ENCODE peak calls at places on chromosomes 3 and 15, in nine cellular contexts. I is PC-9, T is GM23338, G is hepatocyte, C is SK-N-SH, A is HCT116, J is GM23248, P is PC-3, Y is MM.1S. D is an unnamed sample.
A peak's percentile ranks its signal among the peaks of the same experiment; 100 is the strongest.

GRCh38 chr3:194572944-194573491 is 60.2 kb downstream of the TMEM44 start:
- DNase-seq in I (no peak), T (no peak), G (no peak), C (no peak), A (no peak), J (peak; percentile 67), P (no peak), Y (no peak), D (no peak)

GRCh38 chr3:126153695-126154360 is 26.6 kb downstream of the ALDH1L1 start:
- DNase-seq in I (no peak), T (no peak), G (peak; percentile 1), C (no peak), A (no peak), J (no peak), P (no peak), Y (no peak), D (no peak)

GRCh38 chr3:32255345-32255744 is 16.9 kb downstream of the CMTM8 start:
- DNase-seq in I (no peak), T (no peak), G (no peak), C (no peak), A (no peak), J (no peak), P (no peak), Y (no peak), D (no peak)

GRCh38 chr3:12932347-12932746 is 91.0 kb upstream of the RPL32 start:
- DNase-seq in I (no peak), T (no peak), G (no peak), C (no peak), A (no peak), J (no peak), P (no peak), Y (no peak), D (no peak)

GRCh38 chr15:62895139-62895866 is 147.2 kb upstream of the TPM1 start:
- DNase-seq in I (peak; percentile 35), T (no peak), G (no peak), C (no peak), A (no peak), J (peak; percentile 51), P (peak; percentile 58), Y (no peak), D (no peak)

GRCh38 chr3:114437897-114438296 is 144.1 kb downstream of the TIGIT start:
- DNase-seq in I (no peak), T (no peak), G (no peak), C (no peak), A (no peak), J (no peak), P (no peak), Y (no peak), D (no peak)

GRCh38 chr3:133833267-133833666 is 27.7 kb downstream of the SRPRB start:
- DNase-seq in I (no peak), T (no peak), G (no peak), C (no peak), A (no peak), J (no peak), P (no peak), Y (no peak), D (no peak)

GRCh38 chr3:12345141-12345561 is 56.3 kb downstream of the PPARG start:
- DNase-seq in I (peak; percentile 78), T (no peak), G (no peak), C (no peak), A (peak; percentile 84), J (peak; percentile 76), P (peak; percentile 85), Y (no peak), D (no peak)

GRCh38 chr15:87033056-87033455 is 953.4 kb downstream of the AGBL1 start:
- DNase-seq in I (no peak), T (no peak), G (peak; percentile 11), C (no peak), A (no peak), J (peak; percentile 14), P (peak; percentile 46), Y (no peak), D (no peak)

GRCh38 chr3:71201939-71202338 is 381.6 kb downstream of the FOXP1 start:
- DNase-seq in I (no peak), T (peak; percentile 43), G (peak; percentile 26), C (no peak), A (no peak), J (peak; percentile 78), P (peak; percentile 26), Y (no peak), D (no peak)

GRCh38 chr3:9151240-9151639 is 98.2 kb downstream of the SRGAP3 start:
- DNase-seq in I (no peak), T (no peak), G (no peak), C (no peak), A (no peak), J (peak; percentile 42), P (peak; percentile 38), Y (no peak), D (no peak)

DNA sequence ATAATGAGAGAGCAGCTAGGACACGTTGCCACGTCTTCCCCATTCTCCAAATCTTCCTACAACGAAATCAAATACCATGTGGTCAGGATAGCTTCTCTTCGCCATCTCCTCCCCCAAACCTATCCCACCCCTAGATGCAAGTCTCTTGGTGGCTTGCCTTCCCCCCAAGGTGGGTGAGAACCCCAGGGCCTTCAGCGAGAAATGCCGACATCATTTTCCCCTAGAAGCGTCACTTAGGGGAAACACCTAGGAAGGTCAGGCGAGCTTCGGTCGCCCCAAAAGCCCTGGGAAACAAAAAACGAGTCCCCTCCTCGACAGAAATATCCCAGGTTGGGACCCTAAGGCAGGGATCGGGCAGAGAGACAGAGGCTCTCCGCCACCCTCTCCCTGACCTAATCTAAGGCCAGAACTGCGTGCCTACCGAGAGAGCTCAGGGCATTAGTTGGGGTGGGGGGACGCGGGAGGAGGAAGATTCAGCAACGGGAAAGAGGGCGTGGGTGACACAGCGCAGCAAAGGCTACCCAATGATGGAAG is 502 bp downstream of the DPH3 start:
- DNase-seq in I (no peak), T (no peak), G (no peak), C (no peak), A (no peak), J (peak; percentile 42), P (no peak), Y (no peak), D (no peak)
- H3K27ac ChIP-seq in I (peak overlapping the region; percentile 67), T (peak overlapping the region; percentile 79), G (peak overlapping the region; percentile 78), C (peak overlapping the region; percentile 72), A (peak overlapping the region; percentile 51), J (peak overlapping the region; percentile 94), P (peak overlapping the region; percentile 32), Y (peak overlapping the region; percentile 94), D (peak overlapping the region; percentile 26)

GRCh38 chr3:136078421-136079364 is 113.2 kb downstream of the PPP2R3A start:
- DNase-seq in I (no peak), T (peak; percentile 23), G (peak; percentile 35), C (peak; percentile 15), A (no peak), J (peak; percentile 65), P (peak; percentile 41), Y (peak; percentile 39), D (peak; percentile 48)

GRCh38 chr3:136070953-136071949 is 105.7 kb downstream of the PPP2R3A start:
- DNase-seq in I (no peak), T (peak; percentile 33), G (peak; percentile 5), C (no peak), A (no peak), J (peak; percentile 68), P (peak; percentile 19), Y (peak; percentile 19), D (peak; percentile 28)

GRCh38 chr3:136075816-136076215 is 110.3 kb downstream of the PPP2R3A start:
- DNase-seq in I (no peak), T (no peak), G (no peak), C (no peak), A (no peak), J (peak; percentile 76), P (no peak), Y (no peak), D (no peak)

GRCh38 chr3:136074546-136074945 is 109.0 kb downstream of the PPP2R3A start:
- DNase-seq in I (no peak), T (no peak), G (no peak), C (no peak), A (no peak), J (peak; percentile 65), P (peak; percentile 8), Y (no peak), D (no peak)

DNA sequence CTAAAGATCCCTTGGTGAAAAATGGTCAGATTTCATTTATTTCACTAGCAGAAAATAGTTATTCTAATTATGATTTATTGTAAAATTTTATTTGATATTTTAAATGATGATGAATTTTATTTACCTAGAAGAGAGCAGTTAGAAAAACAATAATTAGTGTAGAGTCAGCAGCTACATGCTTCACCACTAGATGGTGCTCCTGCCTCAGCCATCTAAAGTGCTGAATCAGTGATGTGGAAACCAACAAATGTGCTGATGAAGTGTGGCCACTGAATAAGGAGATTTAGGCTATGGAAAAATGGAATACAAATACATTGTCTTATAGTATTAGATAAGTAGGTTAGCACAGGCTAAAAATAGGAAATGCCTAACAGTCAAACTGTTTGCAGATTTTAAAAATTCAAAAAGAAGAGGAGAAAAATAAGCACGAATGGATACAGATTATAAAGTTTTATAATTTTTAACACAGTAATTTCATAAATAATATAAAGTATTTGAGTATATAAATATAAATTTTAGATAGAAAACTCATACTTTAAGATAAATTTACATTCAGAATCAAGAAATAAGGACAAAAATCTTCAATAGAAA is 109.8 kb downstream of the PPP2R3A start:
- DNase-seq in I (peak; percentile 38), T (peak; percentile 85), G (peak; percentile 80), C (peak; percentile 53), A (peak; percentile 51), J (peak; percentile 85), P (peak; percentile 70), Y (peak; percentile 78), D (peak; percentile 76)
- H3K9me2 ChIP-seq in I (no peaks in the 10 kb centered on the region), T (no peaks in the 10 kb centered on the region), G (no peaks in the 10 kb centered on the region), C (no peaks in the 10 kb centered on the region), A (no peaks in the 10 kb centered on the region), J (no peaks in the 10 kb centered on the region), P (no peaks in the 10 kb centered on the region), Y (no peaks in the 10 kb centered on the region), D (no peaks in the 10 kb centered on the region)

GRCh38 chr3:44066806-44067205 is 174.9 kb upstream of the TOPAZ1 start:
- DNase-seq in I (no peak), T (no peak), G (no peak), C (no peak), A (no peak), J (no peak), P (peak; percentile 21), Y (peak; percentile 54), D (no peak)
- H3K4me2 ChIP-seq in I (no peak overlapping the region), T (no peak overlapping the region), G (no peak overlapping the region), C (no peak overlapping the region), A (no peak overlapping the region), J (no peak overlapping the region), P (no peak overlapping the region), Y (peak overlapping the region; percentile 28), D (no peak overlapping the region)

GRCh38 chr3:127768346-127769008 is 53.8 kb downstream of the MGLL start:
- DNase-seq in I (peak; percentile 92), T (no peak), G (no peak), C (no peak), A (no peak), J (peak; percentile 97), P (peak; percentile 95), Y (no peak), D (no peak)

GRCh38 chr3:127769284-127770081 is 52.8 kb downstream of the MGLL start:
- DNase-seq in I (no peak), T (no peak), G (no peak), C (no peak), A (no peak), J (no peak), P (no peak), Y (no peak), D (no peak)

GRCh38 chr3:127764301-127764700 is 58.0 kb downstream of the MGLL start:
- DNase-seq in I (no peak), T (no peak), G (no peak), C (no peak), A (no peak), J (no peak), P (no peak), Y (no peak), D (no peak)

GRCh38 chr3:127764841-127765362 is 57.4 kb downstream of the MGLL start:
- DNase-seq in I (no peak), T (no peak), G (no peak), C (no peak), A (no peak), J (peak; percentile 80), P (no peak), Y (no peak), D (no peak)

GRCh38 chr3:127767126-127767525 is 55.2 kb downstream of the MGLL start:
- DNase-seq in I (no peak), T (no peak), G (no peak), C (no peak), A (no peak), J (no peak), P (no peak), Y (no peak), D (no peak)
- H3K27ac ChIP-seq in I (peak overlapping the region; percentile 71), T (no peak overlapping the region), G (peak overlapping the region; percentile 48), C (no peak overlapping the region), A (no peak overlapping the region), J (no peak overlapping the region), P (peak overlapping the region; percentile 88), Y (no peak overlapping the region), D (no peak overlapping the region)